ENCODE peak calls at places on chromosomes 4 and X, in four cellular contexts. L is K562, B is WTC11, M is GM23338. U is an unnamed sample.

GRCh38 chr4:15349426-15349825 is 78.4 kb upstream of the C1QTNF7 start:
- DNase-seq in M (no peak), B (no peak), L (no peak), U (no peak)

GRCh38 chrX:65524139-65524538 is 10.4 kb downstream of the LAS1L start:
- DNase-seq in B (no peak), M (no peak), L (no peak), U (no peak)

GRCh38 chrX:115649461-115650063 is 88.6 kb downstream of the PLS3 start:
- DNase-seq in L (no peak), B (no peak), M (peak), U (no peak)

GRCh38 chr4:127410644-127411043 is 222.1 kb upstream of the INTU start:
- DNase-seq in M (no peak), L (no peak), B (no peak), U (no peak)

GRCh38 chr4:177097291-177097690 is 212.4 kb upstream of the NEIL3 start:
- DNase-seq in M (no peak), B (no peak), L (no peak), U (no peak)

GRCh38 chr4:123477804-123478209 is 81.2 kb downstream of the SPRY1 start:
- DNase-seq in M (no peak), B (no peak), L (no peak), U (no peak)

GRCh38 chr4:184329235-184330007 is 111.7 kb upstream of the ENPP6 start:
- DNase-seq in L (no peak), B (no peak), M (no peak), U (no peak)

GRCh38 chrX:120672389-120672788 is 42.5 kb upstream of the C1GALT1C1 start:
- DNase-seq in L (no peak), B (no peak), M (no peak), U (no peak)

GRCh38 chr4:74884282-74884681 is 48.6 kb upstream of the PARM1 start:
- DNase-seq in L (no peak), M (no peak), B (no peak), U (no peak)

GRCh38 chr4:48780867-48781219 is 764 bp upstream of the FRYL start:
- DNase-seq in B (no peak), L (no peak), M (no peak), U (no peak)

GRCh38 chr4:4655901-4656300 is 114.1 kb upstream of the STX18 start:
- DNase-seq in B (no peak), M (no peak), L (no peak), U (no peak)

GRCh38 chr4:176830971-176831370 is 38.2 kb upstream of the VEGFC start:
- DNase-seq in B (no peak), M (no peak), L (no peak), U (no peak)

GRCh38 chr4:30837131-30837539 is 117.0 kb downstream of the PCDH7 start:
- DNase-seq in L (no peak), M (peak), B (no peak), U (no peak)

GRCh38 chr4:40511017-40511614 is 118.5 kb downstream of the RBM47 start:
- DNase-seq in B (no peak), L (no peak), M (no peak), U (no peak)

GRCh38 chrX:17294561-17294960 is 80.4 kb upstream of the NHS start:
- DNase-seq in B (no peak), M (no peak), L (no peak), U (no peak)

GRCh38 chr4:2266181-2266580 is 4.3 kb upstream of the MXD4 start:
- DNase-seq in B (no peak), L (no peak), M (no peak), U (no peak)

GRCh38 chr4:173332963-173333657 is 1.0 kb downstream of the HMGB2 start:
- DNase-seq in B (no peak), M (no peak), L (no peak), U (no peak)

GRCh38 chrX:38500886-38501285 is 60.5 kb upstream of the TSPAN7 start:
- DNase-seq in B (no peak), L (no peak), M (no peak), U (no peak)

GRCh38 chr4:158958489-158959270 is 144.2 kb upstream of the RAPGEF2 start:
- DNase-seq in B (no peak), L (no peak), M (no peak), U (no peak)
- TF ChIP-seq CREB1 in B (no peak), L (no peak), M (no peak), U (no peak)

DNA sequence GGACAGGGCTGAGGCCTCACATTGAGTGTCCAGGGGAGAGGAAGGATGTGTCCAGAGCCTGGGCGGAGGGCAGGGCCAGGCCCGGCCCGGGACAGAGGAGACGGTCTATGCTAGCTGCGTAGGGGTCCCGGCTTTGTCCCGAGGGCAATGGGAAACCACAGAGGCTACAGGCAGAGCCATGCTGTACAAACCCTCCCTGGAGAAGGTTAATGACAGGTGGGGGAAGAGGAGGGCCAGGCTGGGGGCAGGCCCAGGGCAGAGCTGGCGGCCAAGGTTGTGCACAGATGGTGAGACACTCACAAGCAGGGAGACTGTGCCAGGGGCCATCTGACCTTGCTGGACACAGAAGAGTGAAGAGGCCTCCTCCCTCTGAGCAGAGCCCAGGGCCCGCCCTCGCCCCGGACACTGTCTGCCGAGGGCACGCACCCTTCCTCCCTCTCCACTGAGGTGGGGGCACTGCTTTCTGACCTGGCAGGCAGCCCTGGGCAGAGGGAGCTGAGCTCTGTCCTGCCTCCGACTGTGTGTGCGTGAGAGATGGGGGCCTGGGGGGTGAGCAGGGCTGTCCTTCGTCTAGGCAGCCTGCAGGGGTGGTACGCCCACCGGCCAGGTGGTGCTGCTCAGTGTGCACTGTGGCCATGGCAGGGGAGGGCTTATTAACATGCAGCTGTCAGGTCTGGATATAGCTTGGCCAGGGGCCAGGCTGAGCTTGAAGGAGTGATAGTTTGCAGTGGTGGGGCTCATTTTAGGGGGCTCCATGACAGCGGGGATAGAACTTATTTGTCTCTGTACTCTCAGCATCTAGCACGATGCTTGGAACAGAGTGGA is 75.7 kb upstream of the LRPAP1 start:
- DNase-seq in B (no peak), M (no peak), L (no peak), U (no peak)
- TF ChIP-seq CREB1 in B (no peak), M (no peak), L (no peak), U (no peak)

GRCh38 chrX:150198776-150199175 is 164.3 kb upstream of the MAMLD1 start:
- DNase-seq in M (no peak), L (no peak), B (no peak), U (no peak)
- TF ChIP-seq CREB1 in M (no peak), L (no peak), B (no peak), U (no peak)

GRCh38 chr4:145546556-145546955 is 64.9 kb downstream of the SMAD1 start:
- DNase-seq in M (no peak), B (no peak), L (no peak), U (no peak)

GRCh38 chr4:145557720-145558119 is 61.5 kb upstream of the MMAA start:
- DNase-seq in B (peak), L (peak), M (peak), U (peak)

GRCh38 chr4:145553375-145553774 is 65.8 kb upstream of the MMAA start:
- DNase-seq in L (no peak), B (no peak), M (no peak), U (no peak)

GRCh38 chr4:145554691-145555090 is 64.5 kb upstream of the MMAA start:
- DNase-seq in L (no peak), B (no peak), M (no peak), U (no peak)

GRCh38 chr4:145552181-145552822 is 66.9 kb upstream of the MMAA start:
- DNase-seq in B (no peak), M (no peak), L (no peak), U (no peak)
- TF ChIP-seq CREB1 in B (no peak), M (no peak), L (no peak), U (no peak)

GRCh38 chr4:79653871-79654270 is 245.8 kb upstream of the GK2 start:
- DNase-seq in M (no peak), B (no peak), L (no peak), U (no peak)
- TF ChIP-seq CREB1 in M (no peak), B (no peak), L (no peak), U (no peak)

GRCh38 chrX:57265126-57265525 is 21.4 kb upstream of the FAAH2 start:
- DNase-seq in L (no peak), M (no peak), B (no peak), U (no peak)
- TF ChIP-seq CREB1 in L (no peak), M (no peak), B (no peak), U (no peak)

GRCh38 chrX:106940068-106940467 is 19.9 kb downstream of the CLDN2 start:
- DNase-seq in B (no peak), M (no peak), L (no peak), U (no peak)

GRCh38 chrX:106935175-106935574 is 15.0 kb downstream of the CLDN2 start:
- DNase-seq in B (no peak), M (no peak), L (no peak), U (no peak)

GRCh38 chrX:106936246-106936645 is 16.0 kb downstream of the CLDN2 start:
- DNase-seq in L (no peak), B (no peak), M (no peak), U (no peak)

DNA sequence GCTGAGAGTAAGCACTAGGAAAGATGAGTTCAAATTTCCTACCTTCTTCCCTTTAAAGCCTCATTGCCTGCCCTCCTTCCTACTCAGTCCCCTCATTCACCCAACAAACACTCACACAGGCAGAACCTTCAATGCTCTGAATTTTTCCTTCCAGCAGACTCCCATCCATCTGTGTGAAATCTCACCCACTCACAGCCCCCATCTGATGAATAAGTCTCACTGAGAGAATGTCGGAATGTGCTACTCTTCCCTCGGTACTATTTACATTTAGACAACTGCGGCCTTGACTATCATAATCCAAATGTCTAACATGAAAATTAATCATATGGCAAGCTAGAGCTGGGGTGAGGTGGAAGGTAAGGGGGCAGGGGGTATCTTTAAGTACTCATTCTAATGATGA is 19.4 kb downstream of the CLDN2 start:
- DNase-seq in M (no peak), L (no peak), B (no peak), U (no peak)
- TF ChIP-seq CREB1 in M (no peak), L (no peak), B (no peak), U (no peak)

U was measured in H1.